ENCODE peak calls at places on chromosome 17, in six cellular contexts. F is neural progenitor cell, E is OCI-LY7, K is PC-3, G is SK-N-SH, S is MM.1S. H is an unnamed sample.

GRCh38 chr17:237406-237955 is 56.0 kb upstream of the DOC2B start:
- DNase-seq in S (no peak), G (no peak), F (peak), E (no peak), K (no peak), H (no peak)

GRCh38 chr17:7323731-7324437 is 5.3 kb downstream of the NEURL4 start:
- DNase-seq in F (peak), E (peak), G (peak), K (peak), S (no peak), H (peak)

GRCh38 chr17:31095239-31096105 is 695 bp downstream of the NF1 start:
- DNase-seq in K (peak), E (peak), G (peak), S (no peak), F (peak), H (peak)

GRCh38 chr17:50258647-50259483 is 15.4 kb upstream of the TMEM92 start:
- DNase-seq in E (no peak), G (peak), S (no peak), F (no peak), K (no peak), H (peak)

GRCh38 chr17:65656390-65657250 is 95.2 kb upstream of the AXIN2 start:
- DNase-seq in S (no peak), K (no peak), F (no peak), E (no peak), G (no peak), H (peak)

GRCh38 chr17:82065193-82065637 is 389 bp downstream of the DUS1L start:
- DNase-seq in E (no peak), K (no peak), F (no peak), G (no peak), S (peak), H (peak)

GRCh38 chr17:50095626-50096037 is 481 bp downstream of the PDK2 start:
- DNase-seq in K (no peak), G (peak), E (peak), F (peak), S (no peak), H (peak)

GRCh38 chr17:45775576-45776011 is 8.5 kb upstream of the CRHR1 start:
- DNase-seq in G (peak), S (no peak), K (peak), F (no peak), E (no peak), H (no peak)

GRCh38 chr17:50188521-50189395 is 12.7 kb downstream of the COL1A1 start:
- DNase-seq in F (no peak), K (no peak), E (no peak), G (no peak), S (no peak), H (peak)

GRCh38 chr17:9959377-9959981 is 54.4 kb upstream of the RCVRN start:
- DNase-seq in F (peak), E (peak), S (no peak), K (peak), G (peak), H (peak)

GRCh38 chr17:6558276-6558675 is 1.9 kb upstream of the PITPNM3 start:
- DNase-seq in K (no peak), F (no peak), G (no peak), S (no peak), E (no peak), H (no peak)

GRCh38 chr17:15157051-15157450 is 108.1 kb downstream of the PMP22 start:
- DNase-seq in F (no peak), K (no peak), G (no peak), E (no peak), S (no peak), H (peak)

GRCh38 chr17:225551-225950 is 44.1 kb upstream of the DOC2B start:
- DNase-seq in K (no peak), S (no peak), E (no peak), F (no peak), G (no peak), H (no peak)

GRCh38 chr17:30273373-30273772 is 18.4 kb downstream of the BLMH start:
- DNase-seq in G (no peak), E (no peak), S (no peak), K (no peak), F (no peak), H (no peak)

GRCh38 chr17:57548421-57549385 is 196.4 kb downstream of the CCDC182 start:
- DNase-seq in E (peak), G (no peak), F (no peak), S (no peak), K (no peak), H (no peak)

GRCh38 chr17:1060991-1061390 is 64.1 kb downstream of the TIMM22 start:
- DNase-seq in S (peak), F (no peak), G (no peak), E (no peak), K (peak), H (peak)

GRCh38 chr17:79280822-79281572 is 206.4 kb downstream of the ENGASE start:
- DNase-seq in F (no peak), K (no peak), E (no peak), S (no peak), G (no peak), H (no peak)

GRCh38 chr17:79707931-79708891 is 22.5 kb upstream of the ENPP7 start:
- DNase-seq in S (peak), E (peak), G (peak), K (peak), F (peak), H (peak)

GRCh38 chr17:29569245-29569950 is 897 bp downstream of the TP53I13 start:
- DNase-seq in E (no peak), F (peak), G (peak), S (no peak), K (peak), H (peak)

GRCh38 chr17:81040791-81041337 is 5.9 kb downstream of the BAIAP2 start:
- DNase-seq in S (no peak), F (peak), G (peak), K (peak), E (peak), H (peak)

GRCh38 chr17:11285946-11286345 is 44.9 kb downstream of the SHISA6 start:
- DNase-seq in G (no peak), F (no peak), K (no peak), S (no peak), E (no peak), H (no peak)

GRCh38 chr17:74736423-74737298 is at the start of gene RAB37:
- DNase-seq in G (peak), K (no peak), E (peak), F (peak), S (no peak), H (peak)

GRCh38 chr17:2853111-2853721 is 57.0 kb downstream of the RAP1GAP2 start:
- DNase-seq in F (peak), K (peak), E (peak), S (no peak), G (peak), H (peak)

GRCh38 chr17:40024901-40025300 is 9.7 kb downstream of the CSF3 start:
- DNase-seq in E (no peak), F (no peak), S (no peak), G (no peak), K (no peak), H (peak)

GRCh38 chr17:1360975-1361374 is 39.0 kb downstream of the YWHAE start:
- DNase-seq in G (no peak), F (no peak), S (no peak), K (no peak), E (no peak), H (no peak)

GRCh38 chr17:13750783-13751484 is 149.2 kb upstream of the HS3ST3A1 start:
- DNase-seq in S (no peak), G (no peak), K (peak), F (no peak), E (no peak), H (no peak)

GRCh38 chr17:77253611-77254051 is 112.9 kb downstream of the SEC14L1 start:
- DNase-seq in F (no peak), K (no peak), E (peak), G (no peak), S (no peak), H (no peak)

GRCh38 chr17:13016881-13017622 is 775 bp downstream of the ELAC2 start:
- DNase-seq in K (peak), S (no peak), G (no peak), E (no peak), F (no peak), H (peak)

GRCh38 chr17:19381361-19381740 is 3.1 kb downstream of the MAPK7 start:
- DNase-seq in E (no peak), S (no peak), G (no peak), K (no peak), F (no peak), H (no peak)

GRCh38 chr17:83160443-83161297 is 81.3 kb downstream of the METRNL start:
- DNase-seq in E (no peak), F (no peak), S (no peak), G (peak), K (no peak), H (no peak)

GRCh38 chr17:29624586-29624985 is 1.9 kb upstream of the CORO6 start:
- DNase-seq in E (no peak), K (no peak), S (no peak), G (peak), F (no peak), H (no peak)

GRCh38 chr17:40318835-40319332 is 9.9 kb downstream of the RARA start:
- DNase-seq in F (no peak), G (peak), E (no peak), S (no peak), K (no peak), H (peak)

GRCh38 chr17:29369831-29370735 is 20.1 kb upstream of the TAOK1 start:
- DNase-seq in E (peak), S (peak), K (peak), F (peak), G (peak), H (peak)

GRCh38 chr17:77610980-77611641 is 347.4 kb upstream of the TNRC6C start:
- DNase-seq in G (no peak), K (no peak), S (no peak), E (no peak), F (no peak), H (peak)

GRCh38 chr17:17514993-17515920 is 19.1 kb upstream of the RASD1 start:
- DNase-seq in G (peak), K (no peak), F (peak), E (no peak), S (no peak), H (no peak)

GRCh38 chr17:17516315-17516930 is 20.2 kb upstream of the RASD1 start:
- DNase-seq in K (no peak), F (no peak), E (no peak), G (no peak), S (no peak), H (no peak)

GRCh38 chr17:17514361-17514992 is 18.3 kb upstream of the RASD1 start:
- DNase-seq in S (no peak), E (no peak), K (no peak), G (peak), F (no peak), H (no peak)

GRCh38 chr17:17516941-17517720 is 20.9 kb upstream of the RASD1 start:
- DNase-seq in S (no peak), F (no peak), K (no peak), G (no peak), E (no peak), H (no peak)

DNA sequence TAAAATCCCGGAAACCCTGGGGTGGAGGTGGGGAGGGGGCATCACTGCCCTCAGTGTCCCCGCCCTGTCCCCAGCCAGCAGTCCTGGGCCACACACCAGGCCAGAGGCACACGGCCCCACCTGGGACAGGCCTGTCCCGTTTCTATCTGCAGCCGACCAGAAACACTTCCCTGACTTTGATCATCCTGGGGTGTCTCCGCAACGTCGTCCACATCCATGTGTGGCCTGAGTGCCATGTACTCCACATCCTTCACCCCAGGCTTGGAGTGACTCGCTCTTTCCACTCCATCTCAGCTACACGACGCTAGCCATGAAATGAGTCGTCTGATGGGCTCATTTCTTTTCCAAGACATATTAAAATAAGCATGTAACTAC is 19.7 kb upstream of the RASD1 start:
- DNase-seq in F (no peak), S (no peak), E (no peak), G (no peak), K (peak), H (peak)
- TF ChIP-seq EZH2phosphoT487 in F (no peak), S (no peak), E (no peak), G (no peak), K (no peak), H (no peak)

GRCh38 chr17:4364622-4365041 is 1.8 kb downstream of the UBE2G1 start:
- DNase-seq in G (no peak), F (no peak), E (no peak), S (no peak), K (no peak), H (no peak)
- TF ChIP-seq EZH2phosphoT487 in G (no peak), F (no peak), E (no peak), S (no peak), K (no peak), H (no peak)

DNA sequence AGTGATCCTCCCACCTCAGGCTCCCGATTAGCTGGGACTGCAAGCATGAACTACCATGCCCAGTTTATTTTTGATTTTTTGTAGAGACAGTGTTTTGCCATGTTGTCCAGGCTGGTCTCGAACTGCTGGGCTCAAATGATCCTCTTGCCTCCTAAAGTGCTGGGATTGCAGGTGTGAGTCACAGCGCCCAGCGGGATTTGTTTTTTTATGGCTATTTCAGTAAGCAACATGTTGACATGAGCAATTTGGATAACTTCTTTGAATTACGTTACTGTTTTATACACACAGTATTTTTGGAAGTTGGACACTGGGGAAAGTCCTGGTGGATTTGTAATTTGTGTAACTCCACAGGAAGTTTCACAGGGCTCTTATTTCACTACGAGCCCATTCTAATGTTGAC is 18.5 kb upstream of the RHOT1 start:
- DNase-seq in S (no peak), F (no peak), K (no peak), E (no peak), G (no peak), H (no peak)
- TF ChIP-seq EZH2phosphoT487 in S (no peak), F (no peak), K (no peak), E (no peak), G (no peak), H (no peak)

GRCh38 chr17:70677783-70678647 is 508.7 kb downstream of the KCNJ2 start:
- DNase-seq in S (no peak), K (no peak), F (peak), E (no peak), G (no peak), H (no peak)
- TF ChIP-seq EZH2phosphoT487 in S (no peak), K (no peak), F (no peak), E (no peak), G (no peak), H (no peak)

GRCh38 chr17:63275318-63275967 is 170.7 kb downstream of the CYB561 start:
- DNase-seq in S (no peak), K (peak), F (no peak), G (no peak), E (no peak), H (peak)
- TF ChIP-seq EZH2phosphoT487 in S (no peak), K (no peak), F (no peak), G (no peak), E (no peak), H (no peak)